ENCODE peak calls at places on chromosomes 3 and 15, in eight cellular contexts. M, X, E, N, H, R, J and D are unnamed samples.

GRCh38 chr15:75817151-75817935 is 25.9 kb upstream of the UBE2Q2 start:
- DNase-seq in M (no peak), X (no peak), E (no peak), N (no peak), H (no peak), R (peak), J (no peak), D (no peak)

GRCh38 chr3:129234441-129234840 is 15.0 kb upstream of the COPG1 start:
- DNase-seq in M (no peak), X (no peak), E (no peak), N (no peak), H (no peak), R (no peak), J (no peak), D (no peak)

GRCh38 chr3:9080165-9080564 is 116.9 kb upstream of the RAD18 start:
- DNase-seq in M (no peak), X (no peak), E (no peak), N (no peak), H (no peak), R (no peak), J (no peak), D (no peak)

GRCh38 chr3:48564022-48564421 is 441 bp upstream of the UCN2 start:
- DNase-seq in M (no peak), X (peak), E (peak), N (peak), H (no peak), R (peak), J (no peak), D (no peak)

GRCh38 chr3:154060606-154061380 is 60.4 kb upstream of the ARHGEF26 start:
- DNase-seq in M (no peak), X (no peak), E (no peak), N (peak), H (peak), R (peak), J (no peak), D (no peak)

GRCh38 chr3:101195951-101196713 is 124.2 kb downstream of the IMPG2 start:
- DNase-seq in M (peak), X (no peak), E (peak), N (peak), H (peak), R (peak), J (no peak), D (peak)

GRCh38 chr3:46200211-46200610 is 7.9 kb downstream of the CCR1 start:
- DNase-seq in M (no peak), X (no peak), E (no peak), N (no peak), H (no peak), R (no peak), J (no peak), D (no peak)

GRCh38 chr15:100265641-100266035 is 76.1 kb downstream of the ADAMTS17 start:
- DNase-seq in M (no peak), X (no peak), E (no peak), N (no peak), H (no peak), R (no peak), J (peak), D (no peak)

GRCh38 chr15:100307241-100307855 is 34.4 kb downstream of the ADAMTS17 start:
- DNase-seq in M (no peak), X (no peak), E (no peak), N (no peak), H (no peak), R (no peak), J (peak), D (no peak)

GRCh38 chr15:27589260-27589659 is 509.9 kb downstream of the OCA2 start:
- DNase-seq in M (no peak), X (no peak), E (no peak), N (no peak), H (no peak), R (no peak), J (peak), D (no peak)

GRCh38 chr3:126431103-126431534 is 36.4 kb downstream of the CFAP100 start:
- DNase-seq in M (peak), X (peak), E (no peak), N (no peak), H (no peak), R (no peak), J (peak), D (peak)

GRCh38 chr3:194045289-194045688 is 90.7 kb upstream of the HES1 start:
- DNase-seq in M (peak), X (no peak), E (no peak), N (no peak), H (no peak), R (no peak), J (no peak), D (peak)

GRCh38 chr15:31024979-31025378 is 33.6 kb upstream of the MTMR10 start:
- DNase-seq in M (no peak), X (no peak), E (no peak), N (peak), H (no peak), R (peak), J (no peak), D (no peak)

GRCh38 chr15:90228960-90229359 is 4.8 kb downstream of the CIB1 start:
- DNase-seq in M (no peak), X (no peak), E (no peak), N (no peak), H (no peak), R (no peak), J (no peak), D (no peak)

GRCh38 chr3:184003187-184003967 is 14.3 kb downstream of the ABCC5 start:
- DNase-seq in M (no peak), X (no peak), E (no peak), N (peak), H (no peak), R (peak), J (no peak), D (no peak)

GRCh38 chr3:181103605-181104004 is 114.1 kb upstream of the DNAJC19 start:
- DNase-seq in M (no peak), X (no peak), E (peak), N (no peak), H (no peak), R (peak), J (no peak), D (peak)

GRCh38 chr15:89197503-89197971 is 23.8 kb downstream of the RLBP1 start:
- DNase-seq in M (no peak), X (no peak), E (peak), N (no peak), H (peak), R (no peak), J (no peak), D (no peak)

GRCh38 chr3:126418661-126419131 is 24.0 kb downstream of the CFAP100 start:
- DNase-seq in M (no peak), X (peak), E (no peak), N (no peak), H (no peak), R (no peak), J (peak), D (no peak)

GRCh38 chr3:137692803-137693431 is 71.2 kb upstream of the SOX14 start:
- DNase-seq in M (peak), X (no peak), E (peak), N (no peak), H (no peak), R (no peak), J (no peak), D (peak)

GRCh38 chr3:112635674-112636073 is 5.3 kb downstream of the CCDC80 start:
- DNase-seq in M (no peak), X (no peak), E (no peak), N (peak), H (peak), R (peak), J (no peak), D (no peak)

GRCh38 chr15:65541231-65541630 is 11.0 kb downstream of the HACD3 start:
- DNase-seq in M (no peak), X (no peak), E (no peak), N (no peak), H (no peak), R (no peak), J (no peak), D (no peak)
- TF ChIP-seq CTCF in M (no peak), X (no peak), E (no peak), N (no peak), H (no peak), R (no peak), J (no peak), D (no peak)

GRCh38 chr3:11269007-11269406 is 3.2 kb upstream of the ATG7 start:
- DNase-seq in M (no peak), X (no peak), E (no peak), N (no peak), H (no peak), R (no peak), J (no peak), D (no peak)

GRCh38 chr3:11274743-11275142 is 2.5 kb downstream of the ATG7 start:
- DNase-seq in M (no peak), X (no peak), E (no peak), N (no peak), H (no peak), R (no peak), J (no peak), D (no peak)

GRCh38 chr3:11272913-11273574 is 847 bp downstream of the ATG7 start:
- DNase-seq in M (no peak), X (no peak), E (no peak), N (peak), H (no peak), R (peak), J (no peak), D (peak)

GRCh38 chr3:11273945-11274344 is 1.7 kb downstream of the ATG7 start:
- DNase-seq in M (no peak), X (no peak), E (no peak), N (no peak), H (no peak), R (no peak), J (no peak), D (no peak)

GRCh38 chr3:11271986-11272904 is at the start of gene ATG7:
- DNase-seq in M (peak), X (peak), E (peak), N (peak), H (peak), R (peak), J (peak), D (peak)
- TF ChIP-seq CTCF in M (no peak), X (peak), E (no peak), N (no peak), H (no peak), R (no peak), J (peak), D (no peak)

DNA sequence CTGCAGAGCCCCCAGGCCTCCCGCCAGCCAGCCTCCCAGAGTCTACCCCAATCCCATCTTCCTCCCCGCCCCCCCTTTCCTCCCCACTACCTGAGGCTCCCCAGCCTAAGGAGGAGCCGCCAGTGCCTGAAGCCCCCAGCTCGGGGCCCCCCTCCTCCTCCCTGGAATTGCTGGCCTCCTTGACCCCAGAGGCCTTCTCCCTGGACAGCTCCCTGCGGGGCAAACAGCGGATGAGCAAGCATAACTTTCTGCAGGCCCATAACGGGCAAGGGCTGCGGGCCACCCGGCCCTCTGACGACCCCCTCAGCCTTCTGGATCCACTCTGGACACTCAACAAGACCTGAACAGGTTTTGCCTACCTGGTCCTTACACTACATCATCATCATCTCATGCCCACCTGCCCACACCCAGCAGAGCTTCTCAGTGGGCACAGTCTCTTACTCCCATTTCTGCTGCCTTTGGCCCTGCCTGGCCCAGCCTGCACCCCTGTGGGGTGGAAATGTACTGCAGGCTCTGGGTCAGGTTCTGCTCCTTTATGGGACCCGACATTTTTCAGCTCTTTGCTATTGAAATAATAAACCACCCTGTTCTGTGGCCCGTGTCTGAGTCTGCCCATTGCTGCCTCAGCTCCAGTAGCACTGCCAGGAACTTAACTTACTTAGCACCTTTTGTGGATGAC is 32.2 kb downstream of the PTPN23 start:
- DNase-seq in M (no peak), X (no peak), E (no peak), N (no peak), H (no peak), R (no peak), J (no peak), D (peak)
- TF ChIP-seq CTCF in M (no peak), X (no peak), E (no peak), N (peak), H (no peak), R (no peak), J (no peak), D (peak)

DNA sequence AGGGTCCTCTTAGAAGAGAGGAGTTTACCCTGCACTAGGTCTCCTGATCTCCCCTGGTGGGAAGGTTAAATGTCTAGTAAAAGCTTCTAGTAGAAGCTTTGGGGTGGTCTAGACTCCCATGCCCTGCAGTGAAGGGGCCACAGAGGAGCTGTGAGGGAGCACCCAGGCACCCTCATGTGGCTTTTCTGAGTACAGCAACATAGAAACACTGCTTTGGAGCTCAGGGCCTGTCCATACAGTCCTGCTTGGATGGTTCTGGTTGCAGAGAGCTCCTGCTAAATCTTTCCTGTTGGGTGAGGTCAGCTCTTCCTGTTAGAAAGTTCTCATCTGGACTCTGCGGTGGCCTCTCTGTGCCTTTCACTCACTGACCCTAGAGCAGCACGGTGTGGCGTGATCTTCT is 47.8 kb downstream of the GPD1L start:
- DNase-seq in M (no peak), X (no peak), E (no peak), N (no peak), H (no peak), R (no peak), J (no peak), D (no peak)
- TF ChIP-seq CTCF in M (no peak), X (no peak), E (no peak), N (peak), H (no peak), R (peak), J (peak), D (peak)

GRCh38 chr3:173556546-173556945 is 159.0 kb downstream of the NLGN1 start:
- DNase-seq in M (no peak), X (no peak), E (no peak), N (no peak), H (no peak), R (no peak), J (no peak), D (no peak)

GRCh38 chr3:173548261-173548660 is 150.7 kb downstream of the NLGN1 start:
- DNase-seq in M (no peak), X (no peak), E (no peak), N (peak), H (no peak), R (no peak), J (no peak), D (no peak)

GRCh38 chr3:173552526-173552925 is 155.0 kb downstream of the NLGN1 start:
- DNase-seq in M (no peak), X (peak), E (no peak), N (peak), H (no peak), R (no peak), J (no peak), D (no peak)

GRCh38 chr3:173553635-173554280 is 156.2 kb downstream of the NLGN1 start:
- DNase-seq in M (no peak), X (no peak), E (peak), N (peak), H (peak), R (peak), J (no peak), D (no peak)
- TF ChIP-seq CTCF in M (peak), X (peak), E (peak), N (peak), H (peak), R (peak), J (peak), D (peak)

DNA sequence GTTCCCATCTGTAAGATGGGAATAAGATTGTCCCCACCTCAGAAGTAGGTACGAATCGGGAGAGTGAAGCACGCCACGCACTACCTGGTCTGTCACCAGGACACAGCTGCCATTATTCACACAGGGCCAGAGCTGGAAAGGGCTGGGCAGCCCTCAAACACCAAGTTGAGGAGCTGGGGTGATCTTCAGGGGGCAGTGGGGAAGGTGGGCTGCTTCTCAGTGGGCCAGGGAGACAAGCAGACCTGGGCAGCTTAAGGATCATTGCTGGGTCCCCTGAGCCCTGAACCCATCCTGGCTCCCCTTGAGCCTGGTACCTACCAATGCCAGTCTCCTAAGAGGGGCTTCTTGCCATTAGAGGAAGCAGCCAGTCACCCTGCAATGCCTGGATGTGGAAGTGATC is 82.1 kb downstream of the SMAD6 start:
- DNase-seq in M (no peak), X (no peak), E (no peak), N (no peak), H (no peak), R (no peak), J (no peak), D (no peak)
- TF ChIP-seq CTCF in M (no peak), X (no peak), E (no peak), N (no peak), H (no peak), R (no peak), J (no peak), D (no peak)

DNA sequence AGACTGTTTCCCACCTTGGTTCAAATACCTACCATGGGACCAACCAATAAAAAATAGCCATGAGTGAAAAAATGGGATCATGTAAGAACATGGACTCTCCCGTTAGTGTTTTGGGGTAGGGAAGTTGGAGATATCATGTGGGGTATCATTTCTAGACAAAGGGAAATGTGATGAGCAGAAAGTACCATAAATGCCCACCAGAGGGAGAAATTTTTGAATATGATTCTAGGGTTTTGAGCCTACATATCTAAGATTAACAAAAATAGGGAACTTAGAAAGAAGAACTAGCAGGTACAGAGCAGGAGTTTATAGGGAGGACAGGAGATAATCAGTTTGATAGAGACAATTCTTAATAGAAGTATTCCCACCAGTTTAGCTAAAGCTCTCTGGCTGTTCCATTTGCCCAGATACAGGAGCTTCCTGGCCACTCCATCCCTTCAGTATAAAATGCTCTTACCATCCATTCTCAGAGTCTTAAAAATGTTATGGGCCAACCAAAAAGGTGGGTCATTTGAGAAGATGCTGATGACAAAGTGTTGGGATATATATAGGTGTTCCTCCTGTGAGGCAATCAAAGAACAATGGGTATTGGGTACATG is 3.6 kb upstream of the CPOX start:
- DNase-seq in M (no peak), X (no peak), E (peak), N (no peak), H (no peak), R (peak), J (no peak), D (no peak)
- TF ChIP-seq CTCF in M (no peak), X (peak), E (no peak), N (peak), H (peak), R (peak), J (peak), D (peak)

GRCh38 chr15:48800811-48801460 is 9.9 kb downstream of the CEP152 start:
- DNase-seq in M (no peak), X (no peak), E (no peak), N (peak), H (no peak), R (peak), J (no peak), D (no peak)
- TF ChIP-seq CTCF in M (peak), X (peak), E (no peak), N (peak), H (peak), R (peak), J (peak), D (peak)

DNA sequence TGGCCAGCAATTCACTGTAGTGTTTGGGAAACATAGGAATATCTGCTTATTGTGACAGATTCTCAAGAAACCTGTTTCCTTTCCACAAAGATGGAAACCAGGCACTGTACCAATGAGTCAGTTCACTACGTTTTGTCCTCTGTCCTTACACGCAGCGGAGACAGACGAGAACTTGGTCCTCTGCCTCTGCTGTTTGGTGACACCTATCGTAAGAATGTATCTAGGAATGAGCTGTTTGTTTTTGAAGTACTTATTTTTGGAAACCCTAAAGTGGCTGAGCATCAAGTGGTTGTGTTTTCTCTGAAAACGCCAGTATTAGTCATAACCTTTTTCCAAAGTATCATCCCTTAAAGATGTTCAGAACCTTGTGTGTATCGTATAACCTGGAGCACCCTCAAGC is 93.0 kb downstream of the PGPEP1L start:
- DNase-seq in M (no peak), X (no peak), E (no peak), N (peak), H (no peak), R (peak), J (no peak), D (no peak)
- TF ChIP-seq CTCF in M (no peak), X (no peak), E (no peak), N (no peak), H (no peak), R (no peak), J (peak), D (no peak)

DNA sequence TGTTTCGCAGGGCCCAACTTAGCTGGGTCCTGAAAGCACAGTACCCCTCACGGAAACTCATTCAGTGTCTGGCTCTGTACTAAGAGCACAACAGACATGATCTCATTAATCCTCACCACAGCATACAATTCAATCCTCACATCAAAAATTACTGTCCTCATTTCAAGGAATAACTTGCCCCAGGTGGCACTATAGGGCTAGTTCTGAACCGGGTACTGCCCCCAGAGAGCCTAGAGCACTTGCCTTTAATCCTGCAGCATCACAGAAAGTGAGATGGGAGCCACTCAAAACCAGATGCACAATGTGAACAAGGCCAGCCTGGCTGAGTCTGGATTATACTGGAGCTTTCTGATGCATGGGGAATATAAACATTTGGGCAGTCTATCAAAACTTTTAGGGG is 122.6 kb downstream of the OSBPL10 start:
- DNase-seq in M (no peak), X (no peak), E (peak), N (no peak), H (no peak), R (no peak), J (no peak), D (no peak)
- TF ChIP-seq CTCF in M (no peak), X (no peak), E (no peak), N (no peak), H (no peak), R (no peak), J (no peak), D (peak)